ENCODE peak calls at places on chromosomes 3 and 15, in four cellular contexts. V is cardiac fibroblast, B is psoas muscle, J is AG04450. G is an unnamed sample.

GRCh38 chr15:50797926-50798325 is 32.4 kb upstream of the SPPL2A start:
- DNase-seq in V (no peak), B (no peak), J (no peak), G (no peak)

GRCh38 chr3:177569823-177570657 is 372.8 kb upstream of the TBL1XR1 start:
- DNase-seq in V (peak), B (no peak), J (no peak), G (no peak)

GRCh38 chr15:39777497-39777896 is 5.1 kb downstream of the FSIP1 start:
- DNase-seq in V (no peak), B (no peak), J (no peak), G (no peak)

GRCh38 chr3:99256788-99257187 is 355.3 kb upstream of the DCBLD2 start:
- DNase-seq in V (no peak), B (no peak), J (no peak), G (no peak)

GRCh38 chr15:29696950-29697738 is 125.1 kb downstream of the TJP1 start:
- DNase-seq in V (no peak), B (no peak), J (no peak), G (no peak)

GRCh38 chr3:97930018-97930417 is 42.2 kb downstream of the RIOX2 start:
- DNase-seq in V (no peak), B (no peak), J (no peak), G (no peak)

GRCh38 chr15:74768771-74769342 is 13.0 kb upstream of the CSK start:
- DNase-seq in V (peak), B (no peak), J (no peak), G (peak)

GRCh38 chr15:82802497-82802896 is 3.4 kb downstream of the FSD2 start:
- DNase-seq in V (no peak), B (no peak), J (no peak), G (no peak)

GRCh38 chr3:14439501-14440167 is 37.2 kb downstream of the SLC6A6 start:
- DNase-seq in V (peak), B (peak), J (no peak), G (peak)

GRCh38 chr3:143668924-143669790 is 179.1 kb downstream of the SLC9A9 start:
- DNase-seq in V (no peak), B (no peak), J (no peak), G (no peak)

GRCh38 chr3:122793568-122794416 is at the start of gene HSPBAP1:
- DNase-seq in V (peak), B (peak), J (peak), G (peak)

GRCh38 chr15:90836296-90836871 is 32.0 kb upstream of the FURIN start:
- DNase-seq in V (peak), B (no peak), J (peak), G (peak)

GRCh38 chr3:115204470-115204869 is 57.4 kb upstream of the ZBTB20 start:
- DNase-seq in V (no peak), B (no peak), J (no peak), G (no peak)

GRCh38 chr3:161423911-161424522 is 52.7 kb upstream of the SPTSSB start:
- DNase-seq in V (peak), B (no peak), J (no peak), G (peak)

GRCh38 chr3:8968375-8968882 is 5.2 kb upstream of the RAD18 start:
- DNase-seq in V (no peak), B (no peak), J (no peak), G (no peak)

GRCh38 chr3:139520028-139520737 is 19.4 kb downstream of the RBP1 start:
- DNase-seq in V (peak), B (no peak), J (no peak), G (peak)

GRCh38 chr3:123816673-123817207 is 67.4 kb downstream of the MYLK start:
- DNase-seq in V (peak), B (no peak), J (peak), G (peak)

GRCh38 chr3:53011324-53011723 is 34.5 kb downstream of the SFMBT1 start:
- DNase-seq in V (no peak), B (no peak), J (no peak), G (no peak)

GRCh38 chr3:55408193-55408826 is 78.8 kb downstream of the WNT5A start:
- DNase-seq in V (no peak), B (no peak), J (no peak), G (no peak)

GRCh38 chr15:92908369-92909057 is 8.4 kb downstream of the CHD2 start:
- DNase-seq in V (no peak), B (no peak), J (no peak), G (no peak)

GRCh38 chr3:133037440-133037839 is 751 bp upstream of the TMEM108 start:
- DNase-seq in V (no peak), B (no peak), J (no peak), G (no peak)

GRCh38 chr3:157294444-157294843 is 134.5 kb upstream of the CCNL1 start:
- DNase-seq in V (peak), B (no peak), J (no peak), G (peak)

GRCh38 chr3:111584724-111585123 is 10.4 kb downstream of the ZBED2 start:
- DNase-seq in V (no peak), B (no peak), J (no peak), G (peak)

GRCh38 chr3:177753498-177754155 is 556.3 kb upstream of the TBL1XR1 start:
- DNase-seq in V (peak), B (peak), J (no peak), G (peak)

GRCh38 chr3:154786724-154787123 is 293.4 kb upstream of the MME start:
- DNase-seq in V (peak), B (no peak), J (no peak), G (peak)

GRCh38 chr3:53712817-53713388 is 133.3 kb downstream of the CHDH start:
- DNase-seq in V (no peak), B (no peak), J (no peak), G (no peak)

GRCh38 chr3:61778095-61778494 is 216.7 kb downstream of the PTPRG start:
- DNase-seq in V (no peak), B (no peak), J (no peak), G (no peak)

GRCh38 chr15:65305776-65306175 is 1.3 kb downstream of the RNU5B-1 start:
- DNase-seq in V (no peak), B (no peak), J (no peak), G (no peak)

GRCh38 chr3:158911586-158911985 is 109.7 kb downstream of the MFSD1 start:
- DNase-seq in V (no peak), B (no peak), J (no peak), G (no peak)

GRCh38 chr3:66598168-66598567 is 97.3 kb upstream of the LRIG1 start:
- DNase-seq in V (peak), B (no peak), J (no peak), G (peak)

GRCh38 chr15:74006774-74007639 is 12.5 kb downstream of the PML start:
- DNase-seq in V (no peak), B (no peak), J (no peak), G (no peak)

GRCh38 chr3:73605388-73605787 is 19.4 kb downstream of the PDZRN3 start:
- DNase-seq in V (peak), B (no peak), J (no peak), G (peak)

GRCh38 chr15:99589801-99590200 is 24.0 kb downstream of the MEF2A start:
- DNase-seq in V (no peak), B (no peak), J (no peak), G (no peak)

GRCh38 chr15:99592135-99592845 is 26.5 kb downstream of the MEF2A start:
- DNase-seq in V (peak), B (no peak), J (peak), G (peak)

GRCh38 chr15:99594916-99595315 is 29.1 kb downstream of the MEF2A start:
- DNase-seq in V (no peak), B (no peak), J (no peak), G (no peak)

GRCh38 chr15:99590913-99591646 is 25.3 kb downstream of the MEF2A start:
- DNase-seq in V (no peak), B (no peak), J (no peak), G (no peak)

DNA sequence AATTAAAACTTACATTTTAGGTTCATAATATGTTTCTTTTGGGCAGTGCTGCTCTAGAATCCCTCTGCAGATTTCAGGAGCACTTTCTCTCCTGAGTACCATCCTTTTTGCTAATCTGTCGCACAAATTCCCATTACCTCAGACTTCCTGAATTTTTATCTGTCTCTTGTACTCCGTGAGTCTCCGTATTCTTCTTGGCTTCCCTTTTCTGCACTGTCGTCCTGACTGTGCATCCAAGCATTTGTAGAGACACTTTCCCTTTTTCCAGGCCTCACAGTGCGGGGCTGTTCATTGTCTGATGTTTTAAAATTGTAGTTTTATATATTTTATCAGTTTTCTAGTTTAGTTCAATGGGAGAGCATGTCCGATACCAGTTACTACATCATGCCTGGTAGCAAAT is 27.3 kb downstream of the MEF2A start:
- DNase-seq in V (no peak), B (no peak), J (no peak), G (no peak)
- H3K4me3 ChIP-seq in V (no peak), B (no peak), J (no peak), G (no peak)

GRCh38 chr15:100867476-100867875 is 12.2 kb upstream of the ALDH1A3 start:
- DNase-seq in V (no peak), B (no peak), J (no peak), G (no peak)

GRCh38 chr15:100866386-100867330 is 13.0 kb upstream of the ALDH1A3 start:
- DNase-seq in V (no peak), B (no peak), J (no peak), G (no peak)

GRCh38 chr15:100873029-100873677 is 6.5 kb upstream of the ALDH1A3 start:
- DNase-seq in V (peak), B (no peak), J (peak), G (peak)

GRCh38 chr15:100863406-100864198 is 16.0 kb upstream of the ALDH1A3 start:
- DNase-seq in V (peak), B (peak), J (peak), G (peak)

GRCh38 chr15:100869151-100869999 is 10.3 kb upstream of the ALDH1A3 start:
- DNase-seq in V (no peak), B (no peak), J (no peak), G (no peak)
- TF ChIP-seq CTCF in V (peak), B (no peak), J (peak), G (peak)

DNA sequence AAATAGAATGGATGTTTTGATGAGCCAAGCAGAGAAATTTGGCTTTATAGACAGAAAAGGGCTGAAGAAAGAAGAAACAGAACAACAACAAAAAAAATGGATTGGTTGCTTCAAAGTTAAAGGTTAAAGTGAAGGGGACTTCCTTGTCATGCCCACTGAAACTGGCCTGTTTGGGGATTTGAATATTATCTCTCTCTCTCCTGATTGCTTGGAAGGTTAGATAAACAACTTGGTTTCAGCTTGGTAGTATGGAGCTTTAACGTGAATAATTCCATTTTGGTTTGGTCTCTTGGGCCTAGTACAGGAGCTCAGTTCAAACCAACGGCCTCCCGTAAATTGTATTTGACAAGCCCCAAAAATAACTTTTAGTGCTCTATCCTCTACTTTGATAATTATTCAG is 70.8 kb upstream of the MBNL1 start:
- DNase-seq in V (no peak), B (no peak), J (no peak), G (no peak)
- H3K4me3 ChIP-seq in V (no peak), B (peak), J (no peak), G (no peak)

DNA sequence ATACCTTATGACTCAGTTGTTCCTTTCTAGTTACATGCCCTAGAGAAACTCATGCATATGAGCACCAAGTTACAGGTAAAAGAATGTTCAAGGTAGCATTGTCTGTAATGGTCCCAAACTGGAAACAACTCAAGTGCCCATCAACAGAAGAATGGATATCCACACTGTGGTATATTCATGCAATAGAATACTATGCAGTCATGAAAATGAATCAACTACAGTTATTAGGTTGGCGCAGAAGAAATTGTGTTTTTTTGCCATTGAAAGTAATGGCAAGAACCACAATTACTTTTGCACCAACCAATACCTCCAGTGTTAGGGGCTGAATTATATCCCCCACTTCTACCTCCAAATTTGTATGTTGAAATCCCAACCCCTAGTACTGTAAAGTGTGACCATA is 9.7 kb upstream of the RNU6-1 start:
- DNase-seq in V (no peak), B (no peak), J (no peak), G (no peak)
- TF ChIP-seq CTCF in V (no peak), B (no peak), J (no peak), G (no peak)

GRCh38 chr15:68268405-68268804 is 9.1 kb upstream of the FEM1B start:
- DNase-seq in V (no peak), B (no peak), J (no peak), G (no peak)

GRCh38 chr15:68274184-68274848 is 3.2 kb upstream of the FEM1B start:
- DNase-seq in V (no peak), B (no peak), J (no peak), G (no peak)

GRCh38 chr15:68272797-68273271 is 4.7 kb upstream of the FEM1B start:
- DNase-seq in V (peak), B (no peak), J (no peak), G (peak)

GRCh38 chr15:68275165-68275746 is 2.3 kb upstream of the FEM1B start:
- DNase-seq in V (no peak), B (no peak), J (peak), G (no peak)

GRCh38 chr15:68271854-68272471 is 5.6 kb upstream of the FEM1B start:
- DNase-seq in V (peak), B (peak), J (no peak), G (peak)
- H3K4me3 ChIP-seq in V (no peak), B (peak), J (peak), G (peak)

GRCh38 chr3:152538518-152538917 is 269.8 kb downstream of the MBNL1 start:
- DNase-seq in V (no peak), B (no peak), J (no peak), G (no peak)
- TF ChIP-seq CTCF in V (no peak), B (no peak), J (no peak), G (no peak)

GRCh38 chr3:147354621-147355020 is 51.7 kb downstream of the ZIC4 start:
- DNase-seq in V (no peak), B (no peak), J (no peak), G (no peak)

GRCh38 chr3:147356909-147357733 is 49.2 kb downstream of the ZIC4 start:
- DNase-seq in V (no peak), B (no peak), J (no peak), G (no peak)

GRCh38 chr3:147355104-147355854 is 51.1 kb downstream of the ZIC4 start:
- DNase-seq in V (no peak), B (no peak), J (no peak), G (no peak)

GRCh38 chr3:147358144-147358992 is 48.0 kb downstream of the ZIC4 start:
- DNase-seq in V (no peak), B (no peak), J (no peak), G (no peak)

GRCh38 chr3:147356145-147356908 is 50.0 kb downstream of the ZIC4 start:
- DNase-seq in V (no peak), B (no peak), J (no peak), G (no peak)
- H3K4me3 ChIP-seq in V (no peak), B (no peak), J (no peak), G (no peak)